ENCODE peak calls at places on chromosomes 12 and 14, in four cellular contexts. R is NCI-H1694, Y is non-pigmented ciliary epithelial cell, I is hepatic stellate cell. A is an unnamed sample.

GRCh38 chr12:123748171-123748570 is 13.9 kb upstream of the DNAH10 start:
- DNase-seq in Y (no peak), R (no peak), I (no peak), A (no peak)

GRCh38 chr14:74871819-74872218 is 4.1 kb downstream of the PROX2 start:
- DNase-seq in R (no peak), Y (no peak), I (no peak), A (no peak)

GRCh38 chr14:75069811-75070145 is 337 bp downstream of the ZC2HC1C start:
- DNase-seq in Y (no peak), I (no peak), R (no peak), A (no peak)

GRCh38 chr14:23047042-23047634 is 5.1 kb downstream of the PSMB11 start:
- DNase-seq in R (no peak), Y (no peak), I (no peak), A (no peak)

GRCh38 chr14:77882098-77882497 is 82.2 kb downstream of the ADCK1 start:
- DNase-seq in I (no peak), Y (no peak), R (peak), A (no peak)

GRCh38 chr12:9674226-9674590 is 4.7 kb downstream of the CLEC2D start:
- DNase-seq in I (no peak), R (no peak), Y (no peak), A (no peak)

GRCh38 chr12:84502907-84503787 is 409.5 kb downstream of the SLC6A15 start:
- DNase-seq in R (peak), Y (peak), I (no peak), A (no peak)

GRCh38 chr14:51677738-51678137 is 26.0 kb downstream of the FRMD6 start:
- DNase-seq in R (no peak), I (no peak), Y (no peak), A (no peak)

GRCh38 chr12:52232233-52232915 is 669 bp upstream of the KRT7 start:
- DNase-seq in Y (no peak), R (no peak), I (no peak), A (no peak)

GRCh38 chr12:67025543-67026114 is 243.5 kb upstream of the CAND1 start:
- DNase-seq in I (peak), Y (no peak), R (peak), A (peak)

GRCh38 chr12:57258977-57259970 is 8.3 kb upstream of the STAC3 start:
- DNase-seq in I (no peak), R (no peak), Y (no peak), A (no peak)

GRCh38 chr14:84750763-84751554 is 779.0 kb upstream of the FLRT2 start:
- DNase-seq in Y (peak), I (no peak), R (no peak), A (no peak)

GRCh38 chr14:32006267-32007110 is 70.6 kb upstream of the ARHGAP5 start:
- DNase-seq in Y (no peak), I (no peak), R (no peak), A (no peak)

GRCh38 chr14:60616326-60617044 is 32.8 kb downstream of the SIX1 start:
- DNase-seq in R (no peak), Y (no peak), I (no peak), A (no peak)

GRCh38 chr12:57840701-57841100 is 5.8 kb downstream of the CTDSP2 start:
- DNase-seq in R (no peak), Y (no peak), I (no peak), A (no peak)

GRCh38 chr12:129973236-129973961 is 69.6 kb upstream of the TMEM132D start:
- DNase-seq in R (no peak), I (no peak), Y (no peak), A (no peak)

GRCh38 chr12:10160659-10161386 is 11.1 kb downstream of the OLR1 start:
- DNase-seq in Y (no peak), R (no peak), I (no peak), A (no peak)

GRCh38 chr14:77458249-77458950 is 507 bp downstream of the AHSA1 start:
- DNase-seq in R (peak), I (peak), Y (no peak), A (no peak)

GRCh38 chr12:44015333-44015941 is 179.6 kb downstream of the TMEM117 start:
- DNase-seq in Y (peak), R (peak), I (peak), A (no peak)

GRCh38 chr12:19778822-19779221 is 339.5 kb downstream of the AEBP2 start:
- DNase-seq in Y (no peak), R (no peak), I (no peak), A (no peak)

GRCh38 chr12:12562016-12562483 is 613 bp downstream of the DUSP16 start:
- DNase-seq in I (peak), R (no peak), Y (no peak), A (no peak)

GRCh38 chr14:55301722-55302121 is 30.5 kb downstream of the FBXO34 start:
- DNase-seq in I (peak), Y (peak), R (no peak), A (no peak)

GRCh38 chr12:17383321-17383720 is 706.7 kb downstream of the RERGL start:
- DNase-seq in I (no peak), Y (no peak), R (no peak), A (no peak)

GRCh38 chr12:57086951-57087688 is 1.8 kb upstream of the NAB2 start:
- DNase-seq in R (peak), I (peak), Y (peak), A (no peak)

GRCh38 chr14:79278286-79278797 is 933.0 kb downstream of the DIO2 start:
- DNase-seq in I (no peak), Y (no peak), R (no peak), A (no peak)

GRCh38 chr14:93898731-93899130 is 28.4 kb upstream of the FAM181A start:
- DNase-seq in R (no peak), Y (no peak), I (no peak), A (no peak)

GRCh38 chr12:119819322-119819721 is 57.8 kb downstream of the CIT start:
- DNase-seq in I (no peak), Y (no peak), R (no peak), A (no peak)

GRCh38 chr12:80825506-80825905 is 108.8 kb downstream of the MYF5 start:
- DNase-seq in Y (no peak), R (no peak), I (no peak), A (no peak)

GRCh38 chr12:2138871-2139308 is 86.1 kb downstream of the CACNA1C start:
- DNase-seq in Y (no peak), R (no peak), I (peak), A (no peak)

GRCh38 chr14:34461334-34462131 is 507 bp downstream of the SPTSSA start:
- DNase-seq in R (peak), Y (no peak), I (peak), A (no peak)

GRCh38 chr12:28034271-28034670 is 61.7 kb upstream of the PTHLH start:
- DNase-seq in I (no peak), Y (no peak), R (no peak), A (no peak)

GRCh38 chr12:80269953-80270552 is 170.7 kb downstream of the OTOGL start:
- DNase-seq in I (no peak), R (peak), Y (no peak), A (no peak)

GRCh38 chr12:54759751-54760150 is 94.6 kb upstream of the MUCL1 start:
- DNase-seq in Y (peak), I (peak), R (no peak), A (peak)

GRCh38 chr14:101185081-101185835 is 281.7 kb upstream of the RTL1 start:
- DNase-seq in I (no peak), Y (no peak), R (no peak), A (peak)

GRCh38 chr12:24500466-24501232 is 448.3 kb downstream of the BCAT1 start:
- DNase-seq in I (peak), Y (no peak), R (no peak), A (no peak)

GRCh38 chr12:131065279-131065678 is 111.6 kb downstream of the ADGRD1 start:
- DNase-seq in R (no peak), Y (no peak), I (no peak), A (no peak)

GRCh38 chr12:122062832-122063690 is 15.5 kb upstream of the MLXIP start:
- DNase-seq in Y (no peak), I (peak), R (no peak), A (no peak)